ENCODE peak calls at places on chromosomes 11 and 22, in five cellular contexts. D is choroid plexus epithelial cell, Y is fibroblast of lung, R is HCT116, P is prostate gland. X is an unnamed sample.

GRCh38 chr11:636511-637332 is at the start of gene DRD4:
- DNase-seq in Y (no peak), P (no peak), R (no peak), D (peak; percentile 39), X (no peak)

GRCh38 chr11:4464216-4465159 is 15.4 kb downstream of the OR52K2 start:
- DNase-seq in R (peak; percentile 16), P (no peak), Y (peak; percentile 2), D (peak; percentile 7), X (no peak)

GRCh38 chr11:11857769-11858168 is 16.0 kb downstream of the USP47 start:
- DNase-seq in Y (no peak), P (no peak), R (no peak), D (no peak), X (no peak)

GRCh38 chr11:81749245-81749644 is 984.4 kb downstream of the FAM181B start:
- DNase-seq in Y (no peak), D (no peak), R (no peak), P (no peak), X (no peak)

GRCh38 chr11:28757725-28758515 is 649.7 kb downstream of the METTL15 start:
- DNase-seq in Y (peak; percentile 95), R (no peak), P (no peak), D (peak; percentile 88), X (no peak)

GRCh38 chr11:122668562-122669090 is 13.1 kb downstream of the UBASH3B start:
- DNase-seq in D (no peak), Y (peak; percentile 90), P (no peak), R (peak; percentile 34), X (no peak)

GRCh38 chr11:3840870-3841425 is at the start of gene RHOG:
- DNase-seq in D (peak; percentile 87), P (peak; percentile 71), Y (peak; percentile 76), R (no peak), X (peak; percentile 65)

GRCh38 chr11:58742140-58742539 is 10.4 kb upstream of the GLYAT start:
- DNase-seq in R (no peak), Y (no peak), D (no peak), P (no peak), X (no peak)

GRCh38 chr11:112172362-112172994 is 2.8 kb upstream of the BCO2 start:
- DNase-seq in P (no peak), Y (peak; percentile 65), D (no peak), R (no peak), X (no peak)

GRCh38 chr11:114441921-114442320 is 2.7 kb downstream of the REXO2 start:
- DNase-seq in D (no peak), R (no peak), Y (no peak), P (no peak), X (no peak)

GRCh38 chr11:114440121-114440860 is 1.0 kb downstream of the REXO2 start:
- DNase-seq in R (no peak), D (peak; percentile 36), Y (peak; percentile 29), P (no peak), X (no peak)

GRCh38 chr11:114440971-114441810 is 1.9 kb downstream of the REXO2 start:
- DNase-seq in Y (no peak), P (peak; percentile 17), R (no peak), D (no peak), X (no peak)

GRCh38 chr11:114438303-114438702 is 964 bp upstream of the REXO2 start:
- DNase-seq in Y (peak; percentile 47), R (no peak), P (no peak), D (peak; percentile 42), X (no peak)

DNA sequence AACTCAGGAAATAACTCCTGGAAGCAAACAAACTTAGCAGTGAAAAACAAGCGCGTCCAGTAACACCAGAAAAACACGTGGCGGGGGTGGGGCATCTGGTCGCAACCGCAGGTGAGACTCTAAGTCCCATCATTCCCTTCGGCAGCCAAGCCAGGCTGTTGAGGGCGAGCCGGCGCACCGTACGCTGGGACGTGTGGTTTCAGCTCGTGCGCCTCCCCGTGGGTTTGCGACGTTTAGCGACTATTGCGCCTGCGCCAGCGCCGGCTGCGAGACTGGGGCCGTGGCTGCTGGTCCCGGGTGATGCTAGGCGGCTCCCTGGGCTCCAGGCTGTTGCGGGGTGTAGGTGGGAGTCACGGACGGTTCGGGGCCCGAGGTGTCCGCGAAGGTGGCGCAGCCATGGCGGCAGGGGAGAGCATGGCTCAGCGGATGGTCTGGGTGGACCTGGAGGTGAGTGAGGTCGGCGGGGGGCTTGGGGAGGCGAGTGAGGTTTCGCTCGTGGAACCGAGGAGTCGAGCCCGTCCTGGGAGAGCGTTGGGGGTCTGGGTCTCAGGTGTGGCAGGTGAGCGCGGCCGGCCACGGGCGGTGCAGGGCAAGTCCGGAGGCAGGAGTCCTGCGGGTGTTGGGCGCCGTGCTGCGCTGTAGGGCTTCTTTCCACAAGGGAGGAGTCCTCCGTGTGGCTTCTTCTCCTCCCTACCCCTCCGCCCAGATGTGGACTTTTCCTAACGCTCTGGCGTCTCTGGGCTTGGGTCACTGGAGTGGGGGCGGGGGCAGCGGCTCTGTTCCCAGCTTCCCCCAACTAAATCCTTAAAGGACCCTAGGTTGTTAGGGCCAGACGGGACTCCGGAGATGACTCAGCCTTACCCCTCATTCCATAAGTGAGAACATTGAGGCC is at the start of gene REXO2:
- DNase-seq in R (peak; percentile 89), D (peak; percentile 98), Y (peak; percentile 95), P (peak; percentile 98), X (peak; percentile 83)
- TF ChIP-seq CTCF in R (no peak), D (no peak), Y (peak; percentile 31), P (no peak), X (peak; percentile 55)

DNA sequence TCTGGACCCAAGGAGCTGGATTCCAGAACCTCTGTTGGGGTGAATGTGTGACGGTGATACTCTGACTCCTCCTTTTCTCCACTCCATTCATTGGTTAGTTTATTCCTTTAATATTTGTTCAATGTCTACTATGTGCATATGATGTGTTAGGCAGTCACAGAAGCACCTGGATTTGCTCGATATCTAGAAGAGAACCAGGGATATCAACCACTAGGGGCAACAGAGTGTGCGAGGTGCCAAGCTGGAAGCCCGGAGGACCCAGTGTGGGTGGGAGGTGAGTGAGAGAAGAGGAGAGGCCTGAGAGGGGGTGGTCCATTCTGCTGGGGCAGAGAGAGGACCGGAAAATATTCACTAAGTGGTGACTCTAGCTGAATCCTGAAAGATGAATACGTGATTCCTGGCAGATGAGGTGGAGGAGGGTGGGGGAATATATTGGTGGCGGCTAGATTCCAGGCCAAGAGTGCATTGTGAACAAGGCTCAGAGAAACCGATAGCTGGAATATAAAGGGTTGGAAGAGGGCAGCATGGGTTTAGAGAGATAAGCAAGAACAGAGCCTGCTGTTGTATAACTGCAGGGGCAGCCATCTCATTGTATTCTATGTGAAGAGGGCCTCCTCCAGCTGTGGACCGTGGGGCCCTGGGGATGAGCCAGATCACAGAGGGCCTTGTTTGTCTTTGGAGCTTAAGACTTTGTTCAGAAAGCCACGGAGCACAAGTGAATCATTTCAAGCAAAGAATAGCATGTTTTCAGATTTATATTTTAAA is 6.9 kb upstream of the TIMP3 start:
- DNase-seq in P (no peak), R (peak; percentile 10), D (peak; percentile 43), Y (peak; percentile 50), X (no peak)
- TF ChIP-seq CTCF in P (no peak), R (no peak), D (peak; percentile 34), Y (no peak), X (no peak)

GRCh38 chr22:19751497-19752245 is 8.9 kb upstream of the TBX1 start:
- DNase-seq in R (no peak), P (no peak), D (no peak), Y (no peak), X (no peak)

GRCh38 chr22:19755145-19755710 is 5.3 kb upstream of the TBX1 start:
- DNase-seq in Y (no peak), D (no peak), R (no peak), P (no peak), X (no peak)

GRCh38 chr22:19754701-19755144 is 5.9 kb upstream of the TBX1 start:
- DNase-seq in Y (no peak), P (no peak), R (no peak), D (no peak), X (no peak)

GRCh38 chr22:19753996-19754700 is 6.4 kb upstream of the TBX1 start:
- DNase-seq in Y (no peak), P (no peak), R (no peak), D (no peak), X (no peak)

DNA sequence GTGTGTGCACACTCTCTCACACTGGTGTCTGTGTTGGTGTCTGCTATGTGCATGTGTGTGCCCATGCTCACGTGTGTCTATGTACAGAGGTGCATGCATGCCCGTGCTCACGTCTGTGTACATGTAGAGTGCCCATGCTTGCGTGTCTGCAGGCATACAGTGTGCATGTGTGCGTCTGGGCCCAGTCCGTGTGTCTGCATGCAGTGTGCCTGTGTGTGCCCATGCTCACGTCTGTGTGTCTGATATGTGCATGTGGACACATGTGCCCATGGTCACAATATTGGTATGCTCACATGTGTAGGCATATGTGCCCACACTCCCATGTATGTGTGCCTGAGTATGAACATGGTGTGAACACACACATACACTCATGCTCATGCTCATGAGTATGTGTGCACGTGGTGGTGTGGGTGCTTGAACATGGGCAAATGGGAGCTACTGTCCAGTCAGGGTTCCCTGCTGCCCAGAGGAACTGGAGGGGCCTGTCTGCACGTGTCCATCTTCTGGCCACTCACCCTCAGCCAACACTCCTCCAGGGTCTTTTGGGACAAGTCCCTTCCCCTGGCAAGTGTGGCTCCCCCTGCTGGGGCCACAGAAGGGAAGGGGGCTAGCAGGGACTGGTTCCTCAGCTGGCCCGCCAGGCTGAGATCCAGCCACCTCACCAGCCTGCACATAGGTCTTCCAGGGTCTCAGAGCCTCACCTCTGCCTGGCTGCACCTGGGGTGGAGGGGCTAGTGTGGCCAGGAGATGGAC is 7.3 kb upstream of the TBX1 start:
- DNase-seq in D (no peak), R (no peak), P (no peak), Y (no peak), X (no peak)
- TF ChIP-seq CTCF in D (peak; percentile 15), R (no peak), P (no peak), Y (no peak), X (no peak)

DNA sequence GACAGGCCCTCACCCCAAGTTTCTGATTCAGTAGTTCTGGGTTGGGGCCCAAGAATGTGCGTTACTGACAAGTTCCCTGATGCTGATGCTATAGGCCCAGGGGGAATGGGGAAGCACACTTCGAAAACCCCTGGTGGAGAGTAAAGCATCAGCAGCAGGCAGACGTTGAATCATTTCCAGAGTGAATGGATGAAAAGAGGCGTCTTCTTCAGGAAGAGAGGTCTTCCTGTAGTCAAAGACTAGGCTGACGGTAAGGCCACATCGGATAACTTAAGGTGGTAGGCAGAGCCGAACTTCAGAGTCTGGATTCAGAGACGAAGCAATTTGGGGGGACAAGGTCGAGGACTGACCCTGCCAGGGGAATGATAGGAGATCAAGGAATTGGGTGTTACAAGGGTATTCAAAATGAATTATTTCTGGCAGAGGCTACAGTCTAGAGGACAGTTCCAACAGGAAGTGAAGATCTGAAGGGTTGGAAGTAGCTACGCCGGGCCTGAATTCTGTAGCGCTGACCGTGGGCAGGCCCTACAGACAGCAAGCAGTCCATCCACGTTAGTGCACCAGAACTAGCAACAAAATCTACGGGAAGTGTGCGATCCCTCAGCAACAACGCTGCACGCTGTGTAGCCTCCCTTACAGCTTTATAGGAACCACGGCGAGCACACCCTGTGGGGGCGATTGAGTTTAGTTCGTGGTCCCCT is 862 bp upstream of the CENATAC start:
- DNase-seq in D (no peak), Y (peak; percentile 17), R (no peak), P (no peak), X (no peak)
- TF ChIP-seq CTCF in D (peak; percentile 36), Y (peak; percentile 33), R (no peak), P (no peak), X (peak; percentile 53)

GRCh38 chr22:31616315-31616980 is 45.6 kb downstream of the PISD start:
- DNase-seq in D (no peak), Y (no peak), P (no peak), R (no peak), X (no peak)
- TF ChIP-seq CTCF in D (no peak), Y (no peak), P (no peak), R (no peak), X (no peak)

X was measured in neural crest cell.